ENCODE peak calls at places on chromosomes 6 and 20, in six cellular contexts. One of them, this sample, is unnamed.

GRCh38 chr6:3031857-3032256 is 32.2 kb downstream of the NQO2 start:
- DNase-seq in right atrium auricular region: no peak
- DNase-seq in B cell: no peak
- DNase-seq in A172: no peak
- DNase-seq in aorta: no peak
- DNase-seq in hypothalamus: no peak
- DNase-seq in this sample: no peak

GRCh38 chr6:55209059-55209458 is 34.7 kb downstream of the HCRTR2 start:
- DNase-seq in A172: peak
- DNase-seq in right atrium auricular region: no peak
- DNase-seq in aorta: no peak
- DNase-seq in B cell: no peak
- DNase-seq in hypothalamus: no peak
- DNase-seq in this sample: no peak

GRCh38 chr6:82006027-82006738 is 241.4 kb downstream of the IBTK start:
- DNase-seq in A172: peak
- DNase-seq in hypothalamus: no peak
- DNase-seq in B cell: no peak
- DNase-seq in aorta: peak
- DNase-seq in right atrium auricular region: no peak
- DNase-seq in this sample: no peak

GRCh38 chr6:33958208-33958862 is 154.5 kb upstream of the MLN start:
- DNase-seq in right atrium auricular region: no peak
- DNase-seq in aorta: peak
- DNase-seq in B cell: peak
- DNase-seq in hypothalamus: no peak
- DNase-seq in A172: no peak
- DNase-seq in this sample: no peak

GRCh38 chr20:46814366-46815232 is 80.0 kb upstream of the EYA2 start:
- DNase-seq in B cell: no peak
- DNase-seq in aorta: no peak
- DNase-seq in right atrium auricular region: no peak
- DNase-seq in A172: peak
- DNase-seq in hypothalamus: no peak
- DNase-seq in this sample: no peak

GRCh38 chr6:96814581-96814980 is 22.7 kb downstream of the GPR63 start:
- DNase-seq in hypothalamus: no peak
- DNase-seq in aorta: no peak
- DNase-seq in B cell: no peak
- DNase-seq in A172: no peak
- DNase-seq in right atrium auricular region: no peak
- DNase-seq in this sample: no peak

GRCh38 chr20:20463933-20464374 is 96.0 kb downstream of the INSM1 start:
- DNase-seq in right atrium auricular region: no peak
- DNase-seq in hypothalamus: peak
- DNase-seq in A172: no peak
- DNase-seq in aorta: no peak
- DNase-seq in B cell: peak
- DNase-seq in this sample: no peak

GRCh38 chr6:21914121-21914973 is 320.8 kb downstream of the SOX4 start:
- DNase-seq in B cell: no peak
- DNase-seq in right atrium auricular region: peak
- DNase-seq in A172: peak
- DNase-seq in hypothalamus: no peak
- DNase-seq in aorta: peak
- DNase-seq in this sample: no peak

GRCh38 chr6:89411019-89411268 is 1.1 kb downstream of the RRAGD start:
- DNase-seq in hypothalamus: no peak
- DNase-seq in right atrium auricular region: no peak
- DNase-seq in A172: no peak
- DNase-seq in aorta: no peak
- DNase-seq in B cell: no peak
- DNase-seq in this sample: peak